ENCODE peak calls at places on chromosome 3, in eight cellular contexts. M is A673; A is GM18507; O is IMR-90; I is activated CD4-positive, alpha-beta T cell treated with anti-CD3 and anti-CD28 coated beads for 4 hours; P is type B pancreatic cell; C is kidney tubule cell; S is germinal center. J is an unnamed sample.

GRCh38 chr3:46312996-46313395 is 40.9 kb upstream of the CCR2 start:
- DNase-seq in A (no peak), I (no peak), P (no peak), M (no peak), S (no peak), O (no peak), C (no peak), J (no peak)

GRCh38 chr3:177294221-177294620 is 96.9 kb upstream of the TBL1XR1 start:
- DNase-seq in M (no peak), P (no peak), A (no peak), I (no peak), S (no peak), O (peak), C (peak), J (no peak)

GRCh38 chr3:111803123-111803593 is 55.9 kb upstream of the PHLDB2 start:
- DNase-seq in M (peak), P (no peak), I (no peak), C (peak), A (no peak), S (no peak), O (peak), J (peak)

GRCh38 chr3:30996467-30996866 is 102.0 kb upstream of the GADL1 start:
- DNase-seq in M (no peak), A (no peak), I (no peak), S (no peak), C (no peak), O (no peak), P (no peak), J (no peak)

GRCh38 chr3:137035631-137036030 is 77.8 kb downstream of the IL20RB start:
- DNase-seq in P (no peak), M (peak), I (no peak), S (peak), C (peak), A (no peak), O (peak), J (no peak)

GRCh38 chr3:114011059-114011797 is 45.1 kb downstream of the CCDC191 start:
- DNase-seq in C (no peak), M (no peak), O (no peak), S (peak), P (no peak), A (no peak), I (no peak), J (no peak)

GRCh38 chr3:183116051-183116614 is 16.8 kb upstream of the MCCC1 start:
- DNase-seq in O (no peak), A (peak), M (peak), C (peak), P (no peak), I (peak), S (peak), J (peak)

GRCh38 chr3:104632947-104633346 is 733.8 kb upstream of the ALCAM start:
- DNase-seq in S (no peak), C (no peak), I (no peak), M (no peak), O (peak), P (no peak), A (no peak), J (no peak)

GRCh38 chr3:126501054-126501453 is 16.5 kb downstream of the UROC1 start:
- DNase-seq in I (no peak), C (no peak), O (no peak), A (no peak), S (no peak), M (no peak), P (no peak), J (no peak)

GRCh38 chr3:113747719-113748046 is 848 bp downstream of the ATP6V1A start:
- DNase-seq in S (peak), P (no peak), A (no peak), I (peak), O (no peak), C (no peak), M (no peak), J (peak)

GRCh38 chr3:197292083-197293042 is 6.0 kb downstream of the DLG1 start:
- DNase-seq in S (no peak), O (no peak), C (no peak), P (no peak), A (no peak), I (no peak), M (no peak), J (no peak)

GRCh38 chr3:159252772-159253384 is 451.0 kb downstream of the MFSD1 start:
- DNase-seq in I (no peak), O (peak), M (peak), P (no peak), S (no peak), A (no peak), C (peak), J (peak)

J was measured in HTR-8/SVneo.